ENCODE peak calls at places on chromosomes 12 and 14, in six cellular contexts. One of them, this sample, is unnamed.

GRCh38 chr12:32897276-32897615 is 669 bp upstream of the PKP2 start:
- DNase-seq in mucosa of descending colon: no peak
- DNase-seq in suprapubic skin: no peak
- DNase-seq in H7: no peak
- DNase-seq in astrocyte: no peak
- DNase-seq in mammary epithelial cell: no peak
- DNase-seq in this sample: no peak

GRCh38 chr12:1919284-1919683 is 832 bp upstream of the CACNA2D4 start:
- DNase-seq in suprapubic skin: no peak
- DNase-seq in astrocyte: no peak
- DNase-seq in H7: peak; percentile 22
- DNase-seq in mammary epithelial cell: no peak
- DNase-seq in mucosa of descending colon: no peak
- DNase-seq in this sample: no peak

GRCh38 chr14:76919811-76920571 is 93.8 kb downstream of the LRRC74A start:
- DNase-seq in suprapubic skin: no peak
- DNase-seq in mucosa of descending colon: peak; percentile 61
- DNase-seq in astrocyte: peak; percentile 88
- DNase-seq in H7: peak; percentile 67
- DNase-seq in mammary epithelial cell: peak; percentile 27
- DNase-seq in this sample: peak; percentile 86

GRCh38 chr12:79934309-79935020 is 432 bp downstream of the PPP1R12A start:
- DNase-seq in H7: peak; percentile 65
- DNase-seq in astrocyte: peak; percentile 29
- DNase-seq in mammary epithelial cell: no peak
- DNase-seq in mucosa of descending colon: peak; percentile 71
- DNase-seq in suprapubic skin: peak; percentile 83
- DNase-seq in this sample: no peak

GRCh38 chr12:30753761-30754382 is 879 bp downstream of the CAPRIN2 start:
- DNase-seq in H7: no peak
- DNase-seq in mucosa of descending colon: no peak
- DNase-seq in mammary epithelial cell: peak; percentile 35
- DNase-seq in suprapubic skin: no peak
- DNase-seq in astrocyte: peak; percentile 41
- DNase-seq in this sample: no peak

GRCh38 chr12:3204143-3204542 is 127.0 kb downstream of the TSPAN9 start:
- DNase-seq in H7: peak; percentile 76
- DNase-seq in astrocyte: no peak
- DNase-seq in mammary epithelial cell: no peak
- DNase-seq in mucosa of descending colon: no peak
- DNase-seq in suprapubic skin: no peak
- DNase-seq in this sample: no peak

GRCh38 chr12:53255993-53256392 is 12.1 kb upstream of the ESPL1 start:
- DNase-seq in suprapubic skin: no peak
- DNase-seq in astrocyte: no peak
- DNase-seq in mucosa of descending colon: no peak
- DNase-seq in mammary epithelial cell: no peak
- DNase-seq in H7: no peak
- DNase-seq in this sample: no peak

GRCh38 chr12:66087365-66087943 is 43.1 kb downstream of the LLPH start:
- DNase-seq in H7: peak; percentile 31
- DNase-seq in mucosa of descending colon: peak; percentile 55
- DNase-seq in suprapubic skin: no peak
- DNase-seq in mammary epithelial cell: peak; percentile 54
- DNase-seq in astrocyte: peak; percentile 45
- DNase-seq in this sample: no peak

GRCh38 chr12:122413516-122414404 is 8.7 kb downstream of the CLIP1 start:
- DNase-seq in H7: no peak
- DNase-seq in astrocyte: no peak
- DNase-seq in suprapubic skin: no peak
- DNase-seq in mucosa of descending colon: no peak
- DNase-seq in mammary epithelial cell: no peak
- DNase-seq in this sample: no peak

GRCh38 chr12:105466901-105467598 is 136.6 kb downstream of the C12orf75 start:
- DNase-seq in mucosa of descending colon: no peak
- DNase-seq in astrocyte: no peak
- DNase-seq in H7: peak; percentile 33
- DNase-seq in suprapubic skin: no peak
- DNase-seq in mammary epithelial cell: no peak
- DNase-seq in this sample: no peak

GRCh38 chr12:67650127-67650495 is 1.6 kb downstream of the DYRK2 start:
- DNase-seq in mucosa of descending colon: peak; percentile 59
- DNase-seq in mammary epithelial cell: no peak
- DNase-seq in H7: no peak
- DNase-seq in suprapubic skin: no peak
- DNase-seq in astrocyte: no peak
- DNase-seq in this sample: no peak

GRCh38 chr12:93191956-93192355 is 185.8 kb upstream of the NUDT4 start:
- DNase-seq in H7: no peak
- DNase-seq in mammary epithelial cell: no peak
- DNase-seq in suprapubic skin: no peak
- DNase-seq in mucosa of descending colon: no peak
- DNase-seq in astrocyte: peak; percentile 81
- DNase-seq in this sample: no peak

GRCh38 chr14:89564291-89564957 is 147.4 kb upstream of the FOXN3 start:
- DNase-seq in mucosa of descending colon: no peak
- DNase-seq in H7: no peak
- DNase-seq in astrocyte: peak; percentile 52
- DNase-seq in suprapubic skin: no peak
- DNase-seq in mammary epithelial cell: no peak
- DNase-seq in this sample: no peak

GRCh38 chr14:23413681-23414080 is 5.6 kb upstream of the MYH6 start:
- DNase-seq in mucosa of descending colon: no peak
- DNase-seq in suprapubic skin: no peak
- DNase-seq in astrocyte: no peak
- DNase-seq in mammary epithelial cell: no peak
- DNase-seq in H7: peak; percentile 36
- DNase-seq in this sample: no peak

GRCh38 chr14:33432407-33433023 is 493.8 kb downstream of the NPAS3 start:
- DNase-seq in astrocyte: peak; percentile 22
- DNase-seq in mammary epithelial cell: peak; percentile 11
- DNase-seq in H7: no peak
- DNase-seq in mucosa of descending colon: no peak
- DNase-seq in suprapubic skin: no peak
- DNase-seq in this sample: no peak

GRCh38 chr12:116637589-116638165 is 78.5 kb downstream of the MAP1LC3B2 start:
- DNase-seq in mammary epithelial cell: no peak
- DNase-seq in suprapubic skin: no peak
- DNase-seq in mucosa of descending colon: no peak
- DNase-seq in H7: no peak
- DNase-seq in astrocyte: no peak
- DNase-seq in this sample: no peak

GRCh38 chr12:33596061-33596460 is 156.4 kb upstream of the SYT10 start:
- DNase-seq in H7: no peak
- DNase-seq in astrocyte: peak; percentile 20
- DNase-seq in mammary epithelial cell: peak; percentile 2
- DNase-seq in mucosa of descending colon: no peak
- DNase-seq in suprapubic skin: no peak
- DNase-seq in this sample: no peak

GRCh38 chr14:39006721-39007410 is 96.2 kb downstream of the SEC23A start:
- DNase-seq in mucosa of descending colon: no peak
- DNase-seq in suprapubic skin: no peak
- DNase-seq in mammary epithelial cell: no peak
- DNase-seq in astrocyte: peak; percentile 38
- DNase-seq in H7: no peak
- DNase-seq in this sample: no peak

GRCh38 chr14:74909911-74910310 is 13.1 kb downstream of the RPS6KL1 start:
- DNase-seq in H7: peak; percentile 52
- DNase-seq in astrocyte: no peak
- DNase-seq in mammary epithelial cell: no peak
- DNase-seq in suprapubic skin: no peak
- DNase-seq in mucosa of descending colon: no peak
- DNase-seq in this sample: no peak

GRCh38 chr14:64928239-64929002 is 14.1 kb downstream of the GPX2 start:
- DNase-seq in suprapubic skin: no peak
- DNase-seq in mammary epithelial cell: no peak
- DNase-seq in mucosa of descending colon: no peak
- DNase-seq in astrocyte: no peak
- DNase-seq in H7: no peak
- DNase-seq in this sample: no peak

GRCh38 chr14:68379510-68380303 is 413.2 kb downstream of the ZFP36L1 start:
- DNase-seq in mucosa of descending colon: peak; percentile 75
- DNase-seq in mammary epithelial cell: no peak
- DNase-seq in suprapubic skin: no peak
- DNase-seq in astrocyte: peak; percentile 86
- DNase-seq in H7: no peak
- DNase-seq in this sample: no peak

GRCh38 chr12:100453953-100454352 is 19.7 kb upstream of the NR1H4 start:
- DNase-seq in H7: no peak
- DNase-seq in astrocyte: no peak
- DNase-seq in suprapubic skin: no peak
- DNase-seq in mammary epithelial cell: no peak
- DNase-seq in mucosa of descending colon: no peak
- DNase-seq in this sample: no peak

GRCh38 chr12:12613334-12613733 is 1.7 kb downstream of the CREBL2 start:
- DNase-seq in astrocyte: no peak
- DNase-seq in mucosa of descending colon: no peak
- DNase-seq in suprapubic skin: no peak
- DNase-seq in H7: no peak
- DNase-seq in mammary epithelial cell: no peak
- DNase-seq in this sample: no peak

GRCh38 chr12:4985820-4986219 is 57.9 kb upstream of the KCNA5 start:
- DNase-seq in suprapubic skin: no peak
- DNase-seq in mammary epithelial cell: no peak
- DNase-seq in H7: no peak
- DNase-seq in mucosa of descending colon: no peak
- DNase-seq in astrocyte: no peak
- DNase-seq in this sample: no peak

GRCh38 chr14:93654599-93654998 is 133.7 kb downstream of the PRIMA1 start:
- DNase-seq in H7: no peak
- DNase-seq in mammary epithelial cell: no peak
- DNase-seq in astrocyte: no peak
- DNase-seq in suprapubic skin: no peak
- DNase-seq in mucosa of descending colon: no peak
- DNase-seq in this sample: no peak

GRCh38 chr12:9073077-9073476 is 42.6 kb downstream of the A2M start:
- DNase-seq in H7: no peak
- DNase-seq in astrocyte: no peak
- DNase-seq in suprapubic skin: no peak
- DNase-seq in mucosa of descending colon: no peak
- DNase-seq in mammary epithelial cell: no peak
- DNase-seq in this sample: no peak

GRCh38 chr12:95789126-95790024 is 1.2 kb downstream of the NTN4 start:
- DNase-seq in suprapubic skin: peak; percentile 68
- DNase-seq in mucosa of descending colon: peak; percentile 60
- DNase-seq in mammary epithelial cell: peak; percentile 46
- DNase-seq in astrocyte: no peak
- DNase-seq in H7: peak; percentile 59
- DNase-seq in this sample: no peak

GRCh38 chr14:22200977-22201605 is 387.9 kb downstream of the DAD1 start:
- DNase-seq in H7: peak; percentile 12
- DNase-seq in suprapubic skin: no peak
- DNase-seq in mammary epithelial cell: peak; percentile 62
- DNase-seq in astrocyte: peak; percentile 26
- DNase-seq in mucosa of descending colon: no peak
- DNase-seq in this sample: no peak

GRCh38 chr12:51904951-51905471 is 2.3 kb upstream of the ACVRL1 start:
- DNase-seq in astrocyte: no peak
- DNase-seq in H7: no peak
- DNase-seq in suprapubic skin: peak; percentile 56
- DNase-seq in mucosa of descending colon: peak; percentile 21
- DNase-seq in mammary epithelial cell: peak; percentile 24
- DNase-seq in this sample: no peak

DNA sequence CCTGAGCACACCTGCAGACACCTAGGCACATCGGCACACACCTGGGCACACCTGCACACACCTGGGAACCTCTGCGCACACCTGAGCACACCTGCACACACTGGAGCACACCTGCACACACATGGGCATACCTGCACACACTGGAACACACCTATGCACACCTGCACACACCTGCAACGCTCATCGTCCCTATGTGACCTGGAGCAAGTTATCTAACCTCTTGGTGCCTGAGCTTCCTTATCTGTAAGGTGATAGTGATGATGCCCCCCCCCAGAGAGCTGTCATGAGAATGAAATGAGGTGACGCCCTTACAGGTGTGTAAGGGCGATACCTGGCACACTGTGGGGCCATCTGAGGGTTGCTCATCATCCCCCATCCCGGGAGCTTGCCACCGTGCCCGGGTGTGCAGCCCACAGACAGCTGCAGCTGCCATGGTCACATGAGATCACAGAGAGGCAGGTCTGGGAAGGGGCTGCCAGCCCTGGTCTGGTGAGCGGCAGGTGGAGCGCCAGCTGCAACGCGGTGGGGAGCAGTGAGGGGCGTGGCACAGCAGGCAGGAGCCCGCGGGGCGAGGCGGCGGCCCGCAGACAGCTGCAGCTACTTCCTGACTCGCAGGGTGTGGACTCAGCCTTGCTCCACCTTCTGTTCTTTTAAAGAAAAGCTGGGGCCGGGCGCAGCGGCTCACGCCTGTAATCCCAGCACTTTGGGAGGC is 59.9 kb upstream of the FBRSL1 start:
- DNase-seq in suprapubic skin: no peak
- DNase-seq in astrocyte: no peak
- DNase-seq in mammary epithelial cell: peak; percentile 48
- DNase-seq in H7: peak; percentile 89
- DNase-seq in mucosa of descending colon: peak; percentile 88
- DNase-seq in this sample: no peak
- H3K4me3 ChIP-seq in suprapubic skin: no peak overlapping the region
- H3K4me3 ChIP-seq in astrocyte: no peak overlapping the region
- H3K4me3 ChIP-seq in mammary epithelial cell: no peak overlapping the region
- H3K4me3 ChIP-seq in H7: no peak overlapping the region
- H3K4me3 ChIP-seq in mucosa of descending colon: no peak overlapping the region
- H3K4me3 ChIP-seq in this sample: no peak overlapping the region

GRCh38 chr14:69392481-69392880 is 5.6 kb downstream of the ERH start:
- DNase-seq in mammary epithelial cell: no peak
- DNase-seq in astrocyte: no peak
- DNase-seq in H7: no peak
- DNase-seq in suprapubic skin: no peak
- DNase-seq in mucosa of descending colon: no peak
- DNase-seq in this sample: no peak
- H3K36me3 ChIP-seq in mammary epithelial cell: peaks cover 33% of the 10 kb centered on the region
- H3K36me3 ChIP-seq in astrocyte: peaks cover 43% of the 10 kb centered on the region
- H3K36me3 ChIP-seq in H7: peaks cover 21% of the 10 kb centered on the region
- H3K36me3 ChIP-seq in suprapubic skin: peaks cover 64% of the 10 kb centered on the region
- H3K36me3 ChIP-seq in mucosa of descending colon: peaks cover 6% of the 10 kb centered on the region
- H3K36me3 ChIP-seq in this sample: no peaks in the 10 kb centered on the region

GRCh38 chr12:118188690-118189371 is 52.9 kb downstream of the PEBP1 start:
- DNase-seq in astrocyte: peak; percentile 58
- DNase-seq in suprapubic skin: no peak
- DNase-seq in mucosa of descending colon: no peak
- DNase-seq in mammary epithelial cell: peak; percentile 20
- DNase-seq in H7: no peak
- DNase-seq in this sample: no peak
- H3K4me3 ChIP-seq in astrocyte: peak overlapping the region; percentile 67
- H3K4me3 ChIP-seq in suprapubic skin: no peak overlapping the region
- H3K4me3 ChIP-seq in mucosa of descending colon: no peak overlapping the region
- H3K4me3 ChIP-seq in mammary epithelial cell: peak overlapping the region; percentile 31
- H3K4me3 ChIP-seq in H7: no peak overlapping the region
- H3K4me3 ChIP-seq in this sample: no peak overlapping the region

DNA sequence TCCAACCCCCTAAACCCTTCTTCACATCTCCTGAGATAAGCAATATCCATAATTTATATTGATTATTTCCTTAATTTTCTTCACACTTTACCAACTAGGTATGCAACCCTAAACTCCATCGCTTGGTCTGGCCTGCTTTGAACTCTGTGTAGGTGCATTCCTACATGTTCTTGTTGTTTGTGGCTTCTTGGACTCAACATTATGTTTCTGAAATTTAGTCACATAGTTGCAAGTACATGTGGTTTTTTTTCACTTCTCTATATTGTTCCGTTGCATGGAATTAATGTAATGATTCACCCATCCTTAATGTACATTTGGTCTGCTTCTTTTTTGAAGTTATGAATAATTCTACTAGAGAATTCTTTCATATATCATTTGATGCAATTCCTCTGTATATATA is 1.6 kb upstream of the TAS2R30 start:
- DNase-seq in H7: no peak
- DNase-seq in astrocyte: no peak
- DNase-seq in suprapubic skin: no peak
- DNase-seq in mammary epithelial cell: no peak
- DNase-seq in mucosa of descending colon: no peak
- DNase-seq in this sample: no peak
- H3K36me3 ChIP-seq in H7: no peaks in the 10 kb centered on the region
- H3K36me3 ChIP-seq in astrocyte: no peaks in the 10 kb centered on the region
- H3K36me3 ChIP-seq in suprapubic skin: no peaks in the 10 kb centered on the region
- H3K36me3 ChIP-seq in mammary epithelial cell: peaks cover 2% of the 10 kb centered on the region
- H3K36me3 ChIP-seq in mucosa of descending colon: no peaks in the 10 kb centered on the region
- H3K36me3 ChIP-seq in this sample: no peaks in the 10 kb centered on the region

This sample was measured in kidney epithelial cell.